ENCODE peak calls at places on chromosomes 3 and 15, in nine cellular contexts. Z is OCI-LY7; S is AG09309; M is hepatocyte; Y is stimulated activated CD4-positive, alpha-beta T cell treated with anti-CD3 and anti-CD28 coated beads, Interleukin-4, amount 100 ng/mL, for 1 hour; J is HTR-8/SVneo; H is left ventricle myocardium inferior; R is NCI-H1105; A is amniotic stem cell. B is an unnamed sample.

GRCh38 chr15:61759639-61760038 is 300.6 kb downstream of the VPS13C start:
- DNase-seq in Z (no peak), S (no peak), M (no peak), Y (no peak), J (no peak), H (no peak), R (no peak), A (no peak), B (no peak)

GRCh38 chr3:119236756-119237155 is 3.9 kb downstream of the B4GALT4 start:
- DNase-seq in Z (no peak), S (no peak), M (no peak), Y (no peak), J (no peak), H (no peak), R (no peak), A (no peak), B (no peak)

GRCh38 chr3:51371943-51372557 is 13.0 kb upstream of the MANF start:
- DNase-seq in Z (peak; percentile 57), S (peak; percentile 49), M (peak; percentile 88), Y (no peak), J (no peak), H (no peak), R (peak; percentile 46), A (peak; percentile 73), B (peak; percentile 37)

GRCh38 chr3:31405515-31405914 is 127.2 kb upstream of the STT3B start:
- DNase-seq in Z (no peak), S (no peak), M (no peak), Y (no peak), J (no peak), H (no peak), R (no peak), A (no peak), B (no peak)

GRCh38 chr3:42688487-42689420 is 3.4 kb downstream of the KLHL40 start:
- DNase-seq in Z (no peak), S (no peak), M (no peak), Y (no peak), J (no peak), H (peak; percentile 8), R (no peak), A (no peak), B (no peak)

GRCh38 chr3:43726511-43726910 is 35.8 kb downstream of the ABHD5 start:
- DNase-seq in Z (no peak), S (no peak), M (no peak), Y (no peak), J (no peak), H (no peak), R (no peak), A (no peak), B (no peak)

GRCh38 chr3:47899495-47900108 is 96.7 kb downstream of the DHX30 start:
- DNase-seq in Z (no peak), S (no peak), M (peak; percentile 46), Y (no peak), J (no peak), H (no peak), R (no peak), A (no peak), B (no peak)

GRCh38 chr3:83953417-83954089 is 1005.2 kb upstream of the CADM2 start:
- DNase-seq in Z (no peak), S (no peak), M (no peak), Y (no peak), J (peak; percentile 7), H (no peak), R (no peak), A (no peak), B (no peak)

GRCh38 chr3:150970665-150971327 is 1.7 kb downstream of the CLRN1 start:
- DNase-seq in Z (no peak), S (peak; percentile 10), M (no peak), Y (no peak), J (peak; percentile 45), H (no peak), R (no peak), A (no peak), B (peak; percentile 49)

GRCh38 chr15:56869573-56869972 is 48.9 kb upstream of the TCF12 start:
- DNase-seq in Z (peak; percentile 29), S (no peak), M (peak; percentile 15), Y (peak; percentile 17), J (no peak), H (peak; percentile 37), R (no peak), A (no peak), B (no peak)

GRCh38 chr3:39192490-39193092 is at the start of gene XIRP1:
- DNase-seq in Z (no peak), S (no peak), M (no peak), Y (peak; percentile 18), J (no peak), H (peak; percentile 63), R (no peak), A (no peak), B (no peak)

GRCh38 chr3:98482717-98483482 is 14.6 kb upstream of the OR5K2 start:
- DNase-seq in Z (no peak), S (no peak), M (no peak), Y (no peak), J (no peak), H (no peak), R (no peak), A (no peak), B (peak; percentile 88)

GRCh38 chr15:95025924-95026728 is 794.8 kb downstream of the MCTP2 start:
- DNase-seq in Z (peak; percentile 19), S (no peak), M (peak; percentile 56), Y (no peak), J (peak; percentile 48), H (peak; percentile 29), R (no peak), A (peak; percentile 12), B (no peak)

GRCh38 chr15:47331796-47332480 is 385.4 kb upstream of the SEMA6D start:
- DNase-seq in Z (no peak), S (no peak), M (peak; percentile 62), Y (no peak), J (no peak), H (no peak), R (peak; percentile 62), A (no peak), B (no peak)

GRCh38 chr3:58540176-58540863 is 3.3 kb upstream of the ACOX2 start:
- DNase-seq in Z (no peak), S (no peak), M (no peak), Y (no peak), J (no peak), H (no peak), R (no peak), A (no peak), B (no peak)

GRCh38 chr3:105354429-105354828 is 12.3 kb upstream of the ALCAM start:
- DNase-seq in Z (no peak), S (no peak), M (no peak), Y (no peak), J (peak; percentile 19), H (no peak), R (no peak), A (no peak), B (no peak)

GRCh38 chr3:58013973-58014649 is 5.9 kb downstream of the FLNB start:
- DNase-seq in Z (no peak), S (peak; percentile 83), M (peak; percentile 72), Y (no peak), J (no peak), H (peak; percentile 38), R (no peak), A (peak; percentile 93), B (no peak)

GRCh38 chr3:46908294-46908985 is 30.9 kb downstream of the PTH1R start:
- DNase-seq in Z (no peak), S (peak; percentile 67), M (no peak), Y (no peak), J (no peak), H (no peak), R (no peak), A (no peak), B (no peak)

GRCh38 chr3:38374221-38374620 is 27.6 kb downstream of the XYLB start:
- DNase-seq in Z (no peak), S (no peak), M (no peak), Y (peak; percentile 14), J (no peak), H (no peak), R (no peak), A (no peak), B (no peak)

GRCh38 chr3:8052599-8053185 is 448.9 kb upstream of the LMCD1 start:
- DNase-seq in Z (no peak), S (no peak), M (peak; percentile 16), Y (no peak), J (no peak), H (peak; percentile 24), R (no peak), A (no peak), B (no peak)

GRCh38 chr3:8975081-8976020 is 12.1 kb upstream of the RAD18 start:
- DNase-seq in Z (no peak), S (no peak), M (no peak), Y (no peak), J (no peak), H (no peak), R (no peak), A (no peak), B (no peak)

GRCh38 chr3:155387571-155387970 is 94.1 kb upstream of the STRIT1 start:
- DNase-seq in Z (no peak), S (no peak), M (no peak), Y (no peak), J (no peak), H (no peak), R (no peak), A (no peak), B (peak; percentile 18)

GRCh38 chr3:171821061-171821460 is 10.8 kb upstream of the PLD1 start:
- DNase-seq in Z (no peak), S (no peak), M (no peak), Y (no peak), J (no peak), H (no peak), R (no peak), A (no peak), B (no peak)

GRCh38 chr3:99522147-99522546 is 116.2 kb upstream of the COL8A1 start:
- DNase-seq in Z (no peak), S (no peak), M (no peak), Y (no peak), J (no peak), H (no peak), R (no peak), A (no peak), B (no peak)

GRCh38 chr3:185270956-185271332 is 17.1 kb upstream of the EHHADH start:
- DNase-seq in Z (no peak), S (no peak), M (no peak), Y (no peak), J (no peak), H (no peak), R (peak; percentile 92), A (no peak), B (no peak)

GRCh38 chr15:39896837-39897236 is 23.2 kb downstream of the GPR176 start:
- DNase-seq in Z (no peak), S (peak; percentile 75), M (no peak), Y (no peak), J (no peak), H (no peak), R (no peak), A (no peak), B (no peak)

GRCh38 chr15:101013769-101014223 is 94.6 kb downstream of the LRRK1 start:
- DNase-seq in Z (no peak), S (no peak), M (no peak), Y (no peak), J (no peak), H (no peak), R (peak; percentile 39), A (no peak), B (no peak)

GRCh38 chr3:125694761-125695294 is 99.5 kb upstream of the OSBPL11 start:
- DNase-seq in Z (no peak), S (no peak), M (no peak), Y (no peak), J (no peak), H (no peak), R (peak; percentile 96), A (no peak), B (no peak)

GRCh38 chr15:66615846-66616245 is 50.0 kb upstream of the LCTL start:
- DNase-seq in Z (no peak), S (no peak), M (no peak), Y (no peak), J (no peak), H (no peak), R (no peak), A (no peak), B (no peak)

GRCh38 chr3:129122697-129123055 is 1.1 kb upstream of the RAB43 start:
- DNase-seq in Z (no peak), S (no peak), M (peak; percentile 40), Y (no peak), J (no peak), H (no peak), R (no peak), A (no peak), B (no peak)

GRCh38 chr3:36969540-36970432 is 23.1 kb downstream of the EPM2AIP1 start:
- DNase-seq in Z (peak; percentile 79), S (peak; percentile 16), M (peak; percentile 92), Y (peak; percentile 22), J (peak; percentile 46), H (no peak), R (peak; percentile 87), A (peak; percentile 30), B (no peak)

B was measured in PC-9.